ENCODE peak calls at places on chromosomes 4 and X, in four cellular contexts. One of them, this sample, is unnamed.

GRCh38 chrX:40174594-40175415 is 77.0 kb upstream of the BCOR start:
- DNase-seq in GM18507: no peak
- DNase-seq in stimulated activated CD4-positive, alpha-beta T cell treated with anti-CD3 and anti-CD28 coated beads, Interleukin-4, amount 100 ng/mL, for 48 hours: no peak
- DNase-seq in NCI-H345: peak
- DNase-seq in this sample: no peak

GRCh38 chrX:150845091-150845490 is 53.4 kb downstream of the CD99L2 start:
- DNase-seq in GM18507: no peak
- DNase-seq in stimulated activated CD4-positive, alpha-beta T cell treated with anti-CD3 and anti-CD28 coated beads, Interleukin-4, amount 100 ng/mL, for 48 hours: no peak
- DNase-seq in NCI-H345: no peak
- DNase-seq in this sample: no peak

GRCh38 chrX:122565952-122566351 is 618.1 kb upstream of the GRIA3 start:
- DNase-seq in GM18507: no peak
- DNase-seq in stimulated activated CD4-positive, alpha-beta T cell treated with anti-CD3 and anti-CD28 coated beads, Interleukin-4, amount 100 ng/mL, for 48 hours: no peak
- DNase-seq in NCI-H345: no peak
- DNase-seq in this sample: no peak

GRCh38 chr4:3235030-3235345 is 14.0 kb upstream of the MSANTD1 start:
- DNase-seq in GM18507: no peak
- DNase-seq in stimulated activated CD4-positive, alpha-beta T cell treated with anti-CD3 and anti-CD28 coated beads, Interleukin-4, amount 100 ng/mL, for 48 hours: no peak
- DNase-seq in NCI-H345: no peak
- DNase-seq in this sample: no peak

GRCh38 chr4:113316879-113317278 is 267.4 kb downstream of the ANK2 start:
- DNase-seq in GM18507: peak
- DNase-seq in stimulated activated CD4-positive, alpha-beta T cell treated with anti-CD3 and anti-CD28 coated beads, Interleukin-4, amount 100 ng/mL, for 48 hours: no peak
- DNase-seq in NCI-H345: peak
- DNase-seq in this sample: no peak

GRCh38 chr4:112735474-112735951 is 98.6 kb downstream of the LARP7 start:
- DNase-seq in GM18507: peak
- DNase-seq in stimulated activated CD4-positive, alpha-beta T cell treated with anti-CD3 and anti-CD28 coated beads, Interleukin-4, amount 100 ng/mL, for 48 hours: no peak
- DNase-seq in NCI-H345: no peak
- DNase-seq in this sample: no peak

GRCh38 chr4:4541040-4541631 is 712 bp downstream of the STX18 start:
- DNase-seq in GM18507: peak
- DNase-seq in stimulated activated CD4-positive, alpha-beta T cell treated with anti-CD3 and anti-CD28 coated beads, Interleukin-4, amount 100 ng/mL, for 48 hours: no peak
- DNase-seq in NCI-H345: no peak
- DNase-seq in this sample: no peak

GRCh38 chr4:156638925-156639605 is 332.5 kb downstream of the PDGFC start:
- DNase-seq in GM18507: no peak
- DNase-seq in stimulated activated CD4-positive, alpha-beta T cell treated with anti-CD3 and anti-CD28 coated beads, Interleukin-4, amount 100 ng/mL, for 48 hours: no peak
- DNase-seq in NCI-H345: peak
- DNase-seq in this sample: no peak

GRCh38 chr4:8182294-8182693 is 16.8 kb upstream of the SH3TC1 start:
- DNase-seq in GM18507: no peak
- DNase-seq in stimulated activated CD4-positive, alpha-beta T cell treated with anti-CD3 and anti-CD28 coated beads, Interleukin-4, amount 100 ng/mL, for 48 hours: no peak
- DNase-seq in NCI-H345: no peak
- DNase-seq in this sample: no peak

GRCh38 chr4:123488916-123489315 is 92.3 kb downstream of the SPRY1 start:
- DNase-seq in GM18507: no peak
- DNase-seq in stimulated activated CD4-positive, alpha-beta T cell treated with anti-CD3 and anti-CD28 coated beads, Interleukin-4, amount 100 ng/mL, for 48 hours: no peak
- DNase-seq in NCI-H345: no peak
- DNase-seq in this sample: no peak

GRCh38 chr4:186727149-186727976 is 3.7 kb upstream of the FAT1 start:
- DNase-seq in GM18507: no peak
- DNase-seq in stimulated activated CD4-positive, alpha-beta T cell treated with anti-CD3 and anti-CD28 coated beads, Interleukin-4, amount 100 ng/mL, for 48 hours: no peak
- DNase-seq in NCI-H345: no peak
- DNase-seq in this sample: no peak

GRCh38 chr4:98522603-98523395 is 135.6 kb downstream of the TSPAN5 start:
- DNase-seq in GM18507: no peak
- DNase-seq in stimulated activated CD4-positive, alpha-beta T cell treated with anti-CD3 and anti-CD28 coated beads, Interleukin-4, amount 100 ng/mL, for 48 hours: no peak
- DNase-seq in NCI-H345: no peak
- DNase-seq in this sample: no peak

GRCh38 chr4:150224896-150225591 is 146.8 kb downstream of the DCLK2 start:
- DNase-seq in GM18507: no peak
- DNase-seq in stimulated activated CD4-positive, alpha-beta T cell treated with anti-CD3 and anti-CD28 coated beads, Interleukin-4, amount 100 ng/mL, for 48 hours: no peak
- DNase-seq in NCI-H345: no peak
- DNase-seq in this sample: no peak

GRCh38 chrX:79325263-79325958 is 41.7 kb downstream of the ITM2A start:
- DNase-seq in GM18507: no peak
- DNase-seq in stimulated activated CD4-positive, alpha-beta T cell treated with anti-CD3 and anti-CD28 coated beads, Interleukin-4, amount 100 ng/mL, for 48 hours: no peak
- DNase-seq in NCI-H345: no peak
- DNase-seq in this sample: no peak

GRCh38 chrX:24410514-24411189 is 50.2 kb downstream of the SUPT20HL1 start:
- DNase-seq in GM18507: no peak
- DNase-seq in stimulated activated CD4-positive, alpha-beta T cell treated with anti-CD3 and anti-CD28 coated beads, Interleukin-4, amount 100 ng/mL, for 48 hours: no peak
- DNase-seq in NCI-H345: no peak
- DNase-seq in this sample: no peak

GRCh38 chrX:10280061-10280460 is 123.3 kb downstream of the CLCN4 start:
- DNase-seq in GM18507: no peak
- DNase-seq in stimulated activated CD4-positive, alpha-beta T cell treated with anti-CD3 and anti-CD28 coated beads, Interleukin-4, amount 100 ng/mL, for 48 hours: no peak
- DNase-seq in NCI-H345: no peak
- DNase-seq in this sample: no peak

GRCh38 chr4:85929926-85930325 is 429.9 kb downstream of the MAPK10 start:
- DNase-seq in GM18507: no peak
- DNase-seq in stimulated activated CD4-positive, alpha-beta T cell treated with anti-CD3 and anti-CD28 coated beads, Interleukin-4, amount 100 ng/mL, for 48 hours: no peak
- DNase-seq in NCI-H345: peak
- DNase-seq in this sample: no peak

GRCh38 chr4:147714575-147715401 is 17.1 kb upstream of the ARHGAP10 start:
- DNase-seq in GM18507: no peak
- DNase-seq in stimulated activated CD4-positive, alpha-beta T cell treated with anti-CD3 and anti-CD28 coated beads, Interleukin-4, amount 100 ng/mL, for 48 hours: no peak
- DNase-seq in NCI-H345: no peak
- DNase-seq in this sample: no peak

GRCh38 chr4:150782311-150782710 is 200.4 kb downstream of the MAB21L2 start:
- DNase-seq in GM18507: no peak
- DNase-seq in stimulated activated CD4-positive, alpha-beta T cell treated with anti-CD3 and anti-CD28 coated beads, Interleukin-4, amount 100 ng/mL, for 48 hours: no peak
- DNase-seq in NCI-H345: peak
- DNase-seq in this sample: no peak

GRCh38 chr4:37603711-37604110 is 82.5 kb downstream of the RELL1 start:
- DNase-seq in GM18507: no peak
- DNase-seq in stimulated activated CD4-positive, alpha-beta T cell treated with anti-CD3 and anti-CD28 coated beads, Interleukin-4, amount 100 ng/mL, for 48 hours: no peak
- DNase-seq in NCI-H345: no peak
- DNase-seq in this sample: no peak

GRCh38 chrX:68462197-68462596 is 28.9 kb upstream of the OPHN1 start:
- DNase-seq in GM18507: no peak
- DNase-seq in stimulated activated CD4-positive, alpha-beta T cell treated with anti-CD3 and anti-CD28 coated beads, Interleukin-4, amount 100 ng/mL, for 48 hours: no peak
- DNase-seq in NCI-H345: no peak
- DNase-seq in this sample: no peak

GRCh38 chr4:136810626-136811025 is 721.7 kb downstream of the PCDH18 start:
- DNase-seq in GM18507: no peak
- DNase-seq in stimulated activated CD4-positive, alpha-beta T cell treated with anti-CD3 and anti-CD28 coated beads, Interleukin-4, amount 100 ng/mL, for 48 hours: no peak
- DNase-seq in NCI-H345: no peak
- DNase-seq in this sample: no peak

GRCh38 chr4:102454278-102454677 is 46.9 kb upstream of the NFKB1 start:
- DNase-seq in GM18507: no peak
- DNase-seq in stimulated activated CD4-positive, alpha-beta T cell treated with anti-CD3 and anti-CD28 coated beads, Interleukin-4, amount 100 ng/mL, for 48 hours: no peak
- DNase-seq in NCI-H345: no peak
- DNase-seq in this sample: no peak

GRCh38 chr4:7166286-7166685 is 26.1 kb upstream of the SORCS2 start:
- DNase-seq in GM18507: no peak
- DNase-seq in stimulated activated CD4-positive, alpha-beta T cell treated with anti-CD3 and anti-CD28 coated beads, Interleukin-4, amount 100 ng/mL, for 48 hours: no peak
- DNase-seq in NCI-H345: no peak
- DNase-seq in this sample: no peak

GRCh38 chr4:8308856-8309771 is 39.6 kb downstream of the HTRA3 start:
- DNase-seq in GM18507: no peak
- DNase-seq in stimulated activated CD4-positive, alpha-beta T cell treated with anti-CD3 and anti-CD28 coated beads, Interleukin-4, amount 100 ng/mL, for 48 hours: no peak
- DNase-seq in NCI-H345: no peak
- DNase-seq in this sample: no peak

GRCh38 chrX:114615765-114616164 is 31.9 kb downstream of the HTR2C start:
- DNase-seq in GM18507: no peak
- DNase-seq in stimulated activated CD4-positive, alpha-beta T cell treated with anti-CD3 and anti-CD28 coated beads, Interleukin-4, amount 100 ng/mL, for 48 hours: no peak
- DNase-seq in NCI-H345: no peak
- DNase-seq in this sample: no peak

GRCh38 chrX:118975831-118976598 is 1.6 kb downstream of the LONRF3 start:
- DNase-seq in GM18507: no peak
- DNase-seq in stimulated activated CD4-positive, alpha-beta T cell treated with anti-CD3 and anti-CD28 coated beads, Interleukin-4, amount 100 ng/mL, for 48 hours: peak
- DNase-seq in NCI-H345: peak
- DNase-seq in this sample: no peak

GRCh38 chr4:161428180-161428965 is 735.4 kb downstream of the FSTL5 start:
- DNase-seq in GM18507: no peak
- DNase-seq in stimulated activated CD4-positive, alpha-beta T cell treated with anti-CD3 and anti-CD28 coated beads, Interleukin-4, amount 100 ng/mL, for 48 hours: no peak
- DNase-seq in NCI-H345: no peak
- DNase-seq in this sample: no peak

GRCh38 chr4:27684501-27685077 is 823.9 kb downstream of the STIM2 start:
- DNase-seq in GM18507: no peak
- DNase-seq in stimulated activated CD4-positive, alpha-beta T cell treated with anti-CD3 and anti-CD28 coated beads, Interleukin-4, amount 100 ng/mL, for 48 hours: peak
- DNase-seq in NCI-H345: peak
- DNase-seq in this sample: no peak

GRCh38 chrX:38166478-38167083 is 54.1 kb downstream of the SRPX start:
- DNase-seq in GM18507: no peak
- DNase-seq in stimulated activated CD4-positive, alpha-beta T cell treated with anti-CD3 and anti-CD28 coated beads, Interleukin-4, amount 100 ng/mL, for 48 hours: peak
- DNase-seq in NCI-H345: peak
- DNase-seq in this sample: no peak

GRCh38 chr4:48340905-48341775 is at the start of gene SLAIN2:
- DNase-seq in GM18507: peak
- DNase-seq in stimulated activated CD4-positive, alpha-beta T cell treated with anti-CD3 and anti-CD28 coated beads, Interleukin-4, amount 100 ng/mL, for 48 hours: peak
- DNase-seq in NCI-H345: peak
- DNase-seq in this sample: peak

GRCh38 chrX:63250253-63250868 is 100.8 kb downstream of the SPIN4 start:
- DNase-seq in GM18507: no peak
- DNase-seq in stimulated activated CD4-positive, alpha-beta T cell treated with anti-CD3 and anti-CD28 coated beads, Interleukin-4, amount 100 ng/mL, for 48 hours: no peak
- DNase-seq in NCI-H345: no peak
- DNase-seq in this sample: peak

GRCh38 chr4:141350122-141350904 is 129.6 kb downstream of the ZNF330 start:
- DNase-seq in GM18507: no peak
- DNase-seq in stimulated activated CD4-positive, alpha-beta T cell treated with anti-CD3 and anti-CD28 coated beads, Interleukin-4, amount 100 ng/mL, for 48 hours: no peak
- DNase-seq in NCI-H345: peak
- DNase-seq in this sample: no peak

This sample was measured in CMK.